ENCODE peak calls at places on chromosome 16, in four cellular contexts. P, M, T and L are unnamed samples.

GRCh38 chr16:77679901-77680300 is 42.4 kb upstream of the NUDT7 start:
- DNase-seq in M (no peak), T (no peak), P (peak), L (peak)

GRCh38 chr16:71358464-71359031 is at the start of gene CALB2:
- DNase-seq in T (peak), P (no peak), M (no peak), L (no peak)

GRCh38 chr16:70694088-70694487 is 8.2 kb upstream of the MTSS2 start:
- DNase-seq in T (peak), M (no peak), P (no peak), L (no peak)

GRCh38 chr16:4347010-4347409 is 4.1 kb downstream of the PAM16 start:
- DNase-seq in M (no peak), P (no peak), T (peak), L (peak)

GRCh38 chr16:67284699-67285646 is 5.6 kb downstream of the PLEKHG4 start:
- DNase-seq in M (no peak), T (peak), P (no peak), L (no peak)

GRCh38 chr16:16019488-16019887 is 70.1 kb downstream of the ABCC1 start:
- DNase-seq in M (no peak), P (no peak), T (peak), L (no peak)

GRCh38 chr16:18839555-18839954 is 38.2 kb upstream of the ARL6IP1 start:
- DNase-seq in T (no peak), M (no peak), P (no peak), L (no peak)

GRCh38 chr16:19898924-19899604 is 14.4 kb upstream of the GPRC5B start:
- DNase-seq in T (peak), M (no peak), P (peak), L (no peak)

GRCh38 chr16:53504665-53505064 is 1.7 kb upstream of the AKTIP start:
- DNase-seq in P (no peak), M (no peak), T (peak), L (peak)

DNA sequence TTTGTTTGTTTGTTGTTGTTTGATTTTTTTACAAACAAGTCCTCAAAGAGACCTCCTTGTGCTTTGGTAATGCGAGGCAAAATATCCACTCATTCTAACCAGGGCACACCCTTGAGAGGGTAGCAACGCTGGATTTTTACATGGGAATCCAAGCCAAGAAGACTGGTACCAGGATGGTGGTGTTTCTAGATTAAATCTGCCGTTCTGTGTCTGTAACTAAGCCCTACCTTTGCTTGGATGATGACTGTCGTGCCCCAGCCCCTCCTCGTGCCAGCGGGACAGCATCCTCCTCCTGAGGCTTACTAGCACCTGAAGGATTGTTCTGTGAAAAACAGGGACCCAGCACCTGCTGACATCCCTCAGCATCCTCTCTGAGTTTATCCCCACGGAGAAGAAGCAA is 5.2 kb upstream of the HSBP1 start:
- DNase-seq in T (no peak), M (no peak), P (no peak), L (no peak)
- H3K4me3 ChIP-seq in T (no peak), M (peak), P (no peak), L (peak)

DNA sequence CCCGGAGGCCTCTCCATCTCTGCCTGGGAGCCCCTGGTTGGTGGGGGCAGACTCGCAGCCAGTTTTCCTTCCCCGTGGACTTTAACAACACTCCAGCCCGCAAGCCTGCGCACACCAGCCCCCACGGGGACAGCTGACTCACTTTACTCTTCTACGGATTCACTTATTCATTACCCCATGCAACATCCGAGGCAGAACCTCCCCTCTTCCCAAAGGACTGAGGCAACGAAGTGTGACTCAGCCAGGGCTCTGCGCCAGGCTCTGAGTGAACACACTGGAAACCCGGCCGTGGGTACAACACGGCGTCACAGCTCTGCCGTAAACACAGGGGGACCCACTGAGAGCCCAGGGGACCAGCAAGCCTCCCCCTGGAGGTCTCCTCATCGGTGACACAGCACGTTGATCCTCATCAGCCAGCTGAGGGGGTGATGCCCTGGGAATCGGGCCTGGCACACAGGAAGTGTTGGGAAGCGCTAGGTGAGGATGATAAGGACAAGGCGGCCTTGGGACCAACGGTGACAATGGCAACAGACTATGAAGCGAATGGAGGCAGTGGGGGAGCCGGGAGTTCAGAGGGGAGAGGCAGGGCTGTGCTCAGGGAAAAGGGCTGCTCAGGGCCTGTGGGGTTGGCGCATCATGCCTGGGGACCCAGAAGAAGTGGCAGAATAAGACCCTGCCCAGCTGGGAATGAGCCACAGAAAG is 14.6 kb downstream of the COTL1 start:
- DNase-seq in T (peak), M (peak), P (no peak), L (peak)
- H3K4me3 ChIP-seq in T (no peak), M (peak), P (peak), L (no peak)

GRCh38 chr16:88019847-88020512 is 68.7 kb downstream of the BANP start:
- DNase-seq in T (no peak), P (no peak), M (no peak), L (no peak)
- H3K4me3 ChIP-seq in T (no peak), P (no peak), M (no peak), L (no peak)

GRCh38 chr16:31089199-31089598 is 456 bp upstream of the PRSS53 start:
- DNase-seq in M (no peak), P (no peak), T (no peak), L (no peak)

GRCh38 chr16:31088459-31089183 is at the start of gene PRSS53:
- DNase-seq in T (no peak), M (no peak), P (no peak), L (no peak)

GRCh38 chr16:31086629-31086906 is 2.2 kb downstream of the PRSS53 start:
- DNase-seq in T (no peak), M (no peak), P (no peak), L (no peak)

GRCh38 chr16:31087481-31087880 is 1.3 kb downstream of the PRSS53 start:
- DNase-seq in M (no peak), P (no peak), T (no peak), L (no peak)

DNA sequence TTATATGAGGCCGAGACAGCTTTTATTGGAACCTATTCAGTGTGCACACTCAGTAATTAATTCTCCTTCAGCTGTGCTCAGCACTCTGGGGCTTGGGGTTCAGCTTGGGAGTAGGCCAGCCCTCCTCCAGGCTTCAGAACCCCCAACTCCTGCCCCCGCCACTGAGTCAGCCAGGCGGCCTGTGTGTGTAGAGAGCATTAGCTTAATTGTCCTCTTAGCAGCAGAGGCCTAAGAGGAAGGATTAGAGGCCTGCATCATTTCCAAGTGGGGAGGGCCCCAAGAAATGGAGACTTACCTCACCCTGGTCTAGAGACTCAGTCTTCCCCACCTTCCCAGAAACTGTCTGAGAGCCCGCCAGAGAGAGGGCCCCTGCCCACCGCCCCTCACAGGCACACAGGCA is 772 bp downstream of the PRSS53 start:
- DNase-seq in T (no peak), M (no peak), P (no peak), L (no peak)
- H3K4me3 ChIP-seq in T (no peak), M (no peak), P (no peak), L (no peak)

GRCh38 chr16:1105888-1106620 is 10.0 kb upstream of the C1QTNF8 start:
- DNase-seq in T (peak), P (no peak), M (no peak), L (no peak)

GRCh38 chr16:1101573-1102332 is 5.7 kb upstream of the C1QTNF8 start:
- DNase-seq in M (no peak), T (no peak), P (no peak), L (no peak)

GRCh38 chr16:1102921-1103648 is 7.0 kb upstream of the C1QTNF8 start:
- DNase-seq in P (no peak), T (peak), M (no peak), L (no peak)

GRCh38 chr16:1102333-1102700 is 6.3 kb upstream of the C1QTNF8 start:
- DNase-seq in M (no peak), T (no peak), P (no peak), L (no peak)

GRCh38 chr16:1103649-1104005 is 7.6 kb upstream of the C1QTNF8 start:
- DNase-seq in P (no peak), M (no peak), T (no peak), L (no peak)
- H3K4me3 ChIP-seq in P (no peak), M (no peak), T (no peak), L (no peak)

GRCh38 chr16:83957296-83957855 is 4.3 kb downstream of the OSGIN1 start:
- DNase-seq in M (no peak), P (no peak), T (no peak), L (no peak)
- H3K4me3 ChIP-seq in M (no peak), P (no peak), T (no peak), L (no peak)

GRCh38 chr16:75248536-75249380 is 2.7 kb downstream of the BCAR1 start:
- DNase-seq in P (no peak), M (no peak), T (no peak), L (no peak)

GRCh38 chr16:75250089-75250808 is 1.2 kb downstream of the BCAR1 start:
- DNase-seq in P (no peak), M (no peak), T (no peak), L (no peak)

GRCh38 chr16:75248142-75248535 is 3.3 kb downstream of the BCAR1 start:
- DNase-seq in T (no peak), P (no peak), M (no peak), L (no peak)

GRCh38 chr16:75250809-75251279 is 580 bp downstream of the BCAR1 start:
- DNase-seq in M (no peak), T (no peak), P (no peak), L (no peak)

DNA sequence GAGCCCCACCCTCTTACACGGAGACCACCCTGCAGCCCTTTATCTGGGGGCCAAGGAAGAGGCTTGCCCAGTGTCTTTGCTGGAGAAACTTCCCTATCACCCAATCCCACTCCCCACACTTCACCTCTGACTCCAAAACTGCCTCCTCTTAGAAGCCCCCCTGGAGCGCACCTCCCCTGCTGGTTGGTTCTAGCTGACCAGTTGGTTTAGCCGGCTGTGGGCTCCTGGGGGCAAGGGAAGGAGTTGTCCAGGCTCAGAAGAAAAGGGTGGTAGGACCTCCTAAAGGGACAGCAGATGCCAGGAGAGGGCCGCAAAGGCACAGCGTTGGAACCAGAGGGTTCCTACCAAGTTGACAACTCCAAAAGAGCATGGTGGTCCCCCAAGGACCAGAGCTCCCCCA is 2.0 kb downstream of the BCAR1 start:
- DNase-seq in T (no peak), M (no peak), P (no peak), L (no peak)
- H3K4me3 ChIP-seq in T (no peak), M (peak), P (no peak), L (peak)

DNA sequence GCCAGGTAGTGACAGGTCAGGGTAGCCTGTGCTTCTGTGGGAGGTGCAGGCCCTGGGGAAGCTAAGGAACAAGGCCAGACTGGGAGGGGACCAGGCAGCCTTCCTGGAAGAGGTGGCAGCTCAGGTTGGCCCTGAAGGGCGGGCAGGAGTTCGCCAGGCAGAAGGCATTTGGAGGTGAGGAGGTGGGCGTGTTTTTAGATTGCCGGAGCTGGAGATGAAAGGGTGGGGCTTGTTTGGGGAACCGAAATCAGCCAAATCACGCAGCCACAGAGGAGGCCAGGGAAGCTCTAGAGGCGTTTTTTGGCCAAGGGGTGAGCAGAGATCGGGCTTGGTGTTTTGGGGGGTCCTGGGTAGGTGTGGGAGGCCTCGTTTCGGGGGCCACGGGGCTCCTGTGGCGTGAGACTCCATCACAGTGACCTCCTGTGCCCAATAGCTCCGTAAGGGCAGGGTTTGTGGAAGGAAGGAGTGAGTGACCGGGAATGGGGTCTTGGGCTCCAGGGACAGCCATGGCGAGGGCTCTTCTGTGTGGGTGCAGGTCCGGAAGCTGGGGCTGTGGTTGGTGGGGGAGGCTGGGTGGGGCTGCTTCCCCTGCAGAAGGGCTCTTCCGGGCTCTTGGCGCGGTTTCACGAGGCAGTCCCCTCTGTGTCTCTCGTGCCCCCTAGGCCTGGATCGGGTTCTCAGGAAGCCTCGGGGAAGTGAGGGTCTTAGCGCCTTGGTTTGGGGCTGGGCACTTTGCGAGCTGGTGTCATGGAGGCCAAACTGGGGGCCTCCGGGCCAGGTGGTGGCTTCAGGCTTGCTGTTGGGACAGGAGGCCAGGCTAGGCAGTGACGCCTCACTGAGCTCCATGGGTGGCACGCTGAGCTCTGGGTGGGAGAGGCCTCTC is 7.8 kb downstream of the ADCY7 start:
- DNase-seq in P (peak), M (no peak), T (no peak), L (no peak)
- H3K4me3 ChIP-seq in P (peak), M (no peak), T (no peak), L (no peak)

GRCh38 chr16:2159052-2159838 is 3.7 kb downstream of the TRAF7 start:
- DNase-seq in M (no peak), T (peak), P (no peak), L (no peak)

GRCh38 chr16:2156849-2157224 is 1.3 kb downstream of the TRAF7 start:
- DNase-seq in P (no peak), M (no peak), T (no peak), L (no peak)

GRCh38 chr16:2158262-2158638 is 2.7 kb downstream of the TRAF7 start:
- DNase-seq in P (no peak), M (no peak), T (no peak), L (no peak)

GRCh38 chr16:2156025-2156848 is 655 bp downstream of the TRAF7 start:
- DNase-seq in T (peak), M (no peak), P (no peak), L (no peak)

GRCh38 chr16:2157480-2158261 is 2.1 kb downstream of the TRAF7 start:
- DNase-seq in T (no peak), M (no peak), P (no peak), L (no peak)
- H3K4me3 ChIP-seq in T (no peak), M (peak), P (no peak), L (no peak)